ENCODE peak calls at places on chromosomes 13 and 19, in six cellular contexts. Z, Y, M, W, C and X are unnamed samples.

GRCh38 chr19:6801397-6802086 is 29.0 kb downstream of the VAV1 start:
- DNase-seq in Z (peak; percentile 47), Y (no peak), M (peak; percentile 78), W (peak; percentile 67), C (peak; percentile 97), X (peak; percentile 64)

GRCh38 chr13:53138369-53139036 is 109.9 kb downstream of the OLFM4 start:
- DNase-seq in Z (no peak), Y (no peak), M (no peak), W (no peak), C (no peak), X (no peak)

GRCh38 chr19:21751379-21751778 is 16.0 kb downstream of the ZNF100 start:
- DNase-seq in Z (no peak), Y (no peak), M (no peak), W (no peak), C (no peak), X (no peak)

GRCh38 chr13:43787998-43788397 is 1.2 kb upstream of the ENOX1 start:
- DNase-seq in Z (peak; percentile 15), Y (peak; percentile 54), M (no peak), W (no peak), C (peak; percentile 11), X (no peak)

GRCh38 chr19:2578391-2578826 is 102.5 kb downstream of the GADD45B start:
- DNase-seq in Z (peak; percentile 71), Y (no peak), M (no peak), W (no peak), C (no peak), X (peak; percentile 52)

GRCh38 chr13:48585456-48585840 is 52.6 kb upstream of the RCBTB2 start:
- DNase-seq in Z (peak; percentile 95), Y (no peak), M (no peak), W (no peak), C (no peak), X (peak; percentile 61)

GRCh38 chr13:76210262-76210661 is 574.1 kb downstream of the LMO7 start:
- DNase-seq in Z (no peak), Y (no peak), M (no peak), W (no peak), C (no peak), X (no peak)

GRCh38 chr13:73228546-73228945 is 169.7 kb downstream of the KLF5 start:
- DNase-seq in Z (no peak), Y (no peak), M (no peak), W (no peak), C (no peak), X (no peak)

GRCh38 chr19:51716925-51717324 is 6.9 kb downstream of the HAS1 start:
- DNase-seq in Z (no peak), Y (no peak), M (no peak), W (no peak), C (no peak), X (no peak)

GRCh38 chr19:34841780-34842179 is 68.8 kb upstream of the ZNF599 start:
- DNase-seq in Z (no peak), Y (no peak), M (no peak), W (no peak), C (no peak), X (no peak)

GRCh38 chr19:52640916-52641315 is 2.8 kb upstream of the ZNF83 start:
- DNase-seq in Z (no peak), Y (no peak), M (no peak), W (no peak), C (no peak), X (no peak)

GRCh38 chr19:52142001-52142595 is 2.4 kb upstream of the ZNF616 start:
- DNase-seq in Z (no peak), Y (no peak), M (no peak), W (no peak), C (no peak), X (no peak)